ENCODE peak calls at places on chromosomes 1 and 21, in four cellular contexts. Y is aorta; W is GM23338; L is stimulated activated CD4-positive, alpha-beta T cell treated with anti-CD3 and anti-CD28 coated beads, Interleukin-1b, Interleukin-23, amount 100 ng/mL, for 1 hour. D is an unnamed sample.

GRCh38 chr1:182643699-182644098 is 39.5 kb upstream of the RGS16 start:
- DNase-seq in L (no peak), Y (no peak), W (no peak), D (no peak)

GRCh38 chr1:64404202-64404601 is 65.7 kb upstream of the CACHD1 start:
- DNase-seq in W (no peak), L (no peak), Y (no peak), D (no peak)

GRCh38 chr1:200729863-200730262 is 8.8 kb upstream of the CAMSAP2 start:
- DNase-seq in W (no peak), Y (no peak), L (no peak), D (no peak)

GRCh38 chr1:177351361-177352108 is 180.8 kb downstream of the BRINP2 start:
- DNase-seq in L (no peak), Y (no peak), W (peak), D (no peak)

GRCh38 chr1:183673605-183674150 is 20.6 kb upstream of the APOBEC4 start:
- DNase-seq in W (peak), L (no peak), Y (no peak), D (no peak)

GRCh38 chr1:224525411-224526040 is 90.6 kb upstream of the CNIH3 start:
- DNase-seq in W (no peak), Y (no peak), L (no peak), D (no peak)

GRCh38 chr1:31564606-31564989 is 11.7 kb upstream of the TINAGL1 start:
- DNase-seq in L (no peak), Y (no peak), W (no peak), D (no peak)

GRCh38 chr1:177307771-177308170 is 137.0 kb downstream of the BRINP2 start:
- DNase-seq in L (no peak), W (no peak), Y (no peak), D (no peak)

GRCh38 chr1:18249691-18250090 is 142.1 kb downstream of the IGSF21 start:
- DNase-seq in Y (no peak), W (no peak), L (no peak), D (no peak)

GRCh38 chr1:215767761-215768160 is 200.7 kb downstream of the KCTD3 start:
- DNase-seq in L (no peak), Y (no peak), W (peak), D (no peak)

GRCh38 chr1:61140778-61141177 is 58.4 kb downstream of the NFIA start:
- DNase-seq in W (no peak), Y (no peak), L (no peak), D (no peak)

GRCh38 chr1:78607944-78608343 is 12.3 kb upstream of the IFI44L start:
- DNase-seq in Y (no peak), W (peak), L (no peak), D (no peak)

GRCh38 chr1:40921981-40922677 is 57.4 kb upstream of the CTPS1 start:
- DNase-seq in W (no peak), Y (no peak), L (no peak), D (no peak)

GRCh38 chr1:151540982-151541377 is 871 bp downstream of the TUFT1 start:
- DNase-seq in W (peak), Y (peak), L (no peak), D (no peak)

GRCh38 chr21:42389449-42389835 is 6.4 kb downstream of the TMPRSS3 start:
- DNase-seq in Y (peak), W (peak), L (no peak), D (no peak)

GRCh38 chr1:85495556-85495955 is 30.6 kb upstream of the DDAH1 start:
- DNase-seq in L (no peak), Y (no peak), W (no peak), D (no peak)

GRCh38 chr1:43963890-43964289 is 5.9 kb upstream of the DPH2 start:
- DNase-seq in W (no peak), Y (no peak), L (no peak), D (no peak)

GRCh38 chr1:15916417-15916816 is 59.5 kb downstream of the ZBTB17 start:
- DNase-seq in L (no peak), Y (no peak), W (no peak), D (no peak)

GRCh38 chr1:241638091-241638682 is 2.0 kb downstream of the CHML start:
- DNase-seq in L (no peak), Y (no peak), W (no peak), D (no peak)